ENCODE peak calls at places on chromosomes 5 and 9, in eight cellular contexts. T is GM12878, X is HCT116, K is astrocyte, C is hepatocyte, U is Caco-2, O is IMR-90, R is lower lobe of right lung. G is an unnamed sample.

GRCh38 chr5:119302916-119303897 is 52.6 kb upstream of the TNFAIP8 start:
- DNase-seq in T (no peak), X (no peak), K (peak; percentile 99), C (peak; percentile 83), U (peak; percentile 68), O (peak; percentile 99), R (no peak), G (no peak)

GRCh38 chr5:11411621-11412020 is 492.6 kb downstream of the CTNND2 start:
- DNase-seq in T (no peak), X (no peak), K (no peak), C (no peak), U (no peak), O (no peak), R (no peak), G (no peak)

GRCh38 chr5:107805819-107806218 is 135.1 kb upstream of the EFNA5 start:
- DNase-seq in T (no peak), X (no peak), K (no peak), C (no peak), U (no peak), O (no peak), R (no peak), G (no peak)

GRCh38 chr5:113250341-113250953 is 184.3 kb downstream of the TSSK1B start:
- DNase-seq in T (no peak), X (no peak), K (peak; percentile 98), C (peak; percentile 27), U (no peak), O (peak; percentile 100), R (no peak), G (no peak)

GRCh38 chr5:179033004-179033580 is 9.5 kb downstream of the ZNF879 start:
- DNase-seq in T (no peak), X (no peak), K (no peak), C (no peak), U (no peak), O (no peak), R (no peak), G (no peak)

GRCh38 chr9:101365181-101365580 is 19.6 kb downstream of the BAAT start:
- DNase-seq in T (no peak), X (no peak), K (peak; percentile 17), C (no peak), U (no peak), O (peak; percentile 25), R (no peak), G (no peak)

GRCh38 chr5:56443826-56444225 is 210.7 kb upstream of the ANKRD55 start:
- DNase-seq in T (no peak), X (no peak), K (no peak), C (no peak), U (no peak), O (no peak), R (no peak), G (no peak)

GRCh38 chr5:179332741-179333290 is 12.4 kb downstream of the ADAMTS2 start:
- DNase-seq in T (no peak), X (no peak), K (no peak), C (no peak), U (no peak), O (no peak), R (no peak), G (no peak)

GRCh38 chr5:154081246-154081645 is 42.5 kb downstream of the MFAP3 start:
- DNase-seq in T (no peak), X (no peak), K (no peak), C (no peak), U (no peak), O (no peak), R (no peak), G (no peak)

GRCh38 chr5:176596689-176597416 is 13.1 kb downstream of the GPRIN1 start:
- DNase-seq in T (no peak), X (no peak), K (no peak), C (peak; percentile 79), U (no peak), O (no peak), R (no peak), G (no peak)

GRCh38 chr5:14560091-14560595 is 21.4 kb upstream of the OTULINL start:
- DNase-seq in T (no peak), X (no peak), K (no peak), C (peak; percentile 17), U (no peak), O (no peak), R (no peak), G (no peak)

GRCh38 chr9:93654351-93654961 is 78.1 kb downstream of the PHF2 start:
- DNase-seq in T (no peak), X (no peak), K (no peak), C (no peak), U (no peak), O (no peak), R (peak; percentile 37), G (no peak)

GRCh38 chr9:93651521-93651950 is 75.2 kb downstream of the PHF2 start:
- DNase-seq in T (no peak), X (no peak), K (no peak), C (no peak), U (no peak), O (no peak), R (peak; percentile 10), G (peak; percentile 5)

GRCh38 chr9:93653762-93654161 is 77.4 kb downstream of the PHF2 start:
- DNase-seq in T (no peak), X (no peak), K (no peak), C (no peak), U (no peak), O (no peak), R (peak; percentile 20), G (peak; percentile 1)

GRCh38 chr9:93650448-93650847 is 74.1 kb downstream of the PHF2 start:
- DNase-seq in T (no peak), X (no peak), K (no peak), C (no peak), U (no peak), O (no peak), R (peak; percentile 39), G (peak; percentile 9)

DNA sequence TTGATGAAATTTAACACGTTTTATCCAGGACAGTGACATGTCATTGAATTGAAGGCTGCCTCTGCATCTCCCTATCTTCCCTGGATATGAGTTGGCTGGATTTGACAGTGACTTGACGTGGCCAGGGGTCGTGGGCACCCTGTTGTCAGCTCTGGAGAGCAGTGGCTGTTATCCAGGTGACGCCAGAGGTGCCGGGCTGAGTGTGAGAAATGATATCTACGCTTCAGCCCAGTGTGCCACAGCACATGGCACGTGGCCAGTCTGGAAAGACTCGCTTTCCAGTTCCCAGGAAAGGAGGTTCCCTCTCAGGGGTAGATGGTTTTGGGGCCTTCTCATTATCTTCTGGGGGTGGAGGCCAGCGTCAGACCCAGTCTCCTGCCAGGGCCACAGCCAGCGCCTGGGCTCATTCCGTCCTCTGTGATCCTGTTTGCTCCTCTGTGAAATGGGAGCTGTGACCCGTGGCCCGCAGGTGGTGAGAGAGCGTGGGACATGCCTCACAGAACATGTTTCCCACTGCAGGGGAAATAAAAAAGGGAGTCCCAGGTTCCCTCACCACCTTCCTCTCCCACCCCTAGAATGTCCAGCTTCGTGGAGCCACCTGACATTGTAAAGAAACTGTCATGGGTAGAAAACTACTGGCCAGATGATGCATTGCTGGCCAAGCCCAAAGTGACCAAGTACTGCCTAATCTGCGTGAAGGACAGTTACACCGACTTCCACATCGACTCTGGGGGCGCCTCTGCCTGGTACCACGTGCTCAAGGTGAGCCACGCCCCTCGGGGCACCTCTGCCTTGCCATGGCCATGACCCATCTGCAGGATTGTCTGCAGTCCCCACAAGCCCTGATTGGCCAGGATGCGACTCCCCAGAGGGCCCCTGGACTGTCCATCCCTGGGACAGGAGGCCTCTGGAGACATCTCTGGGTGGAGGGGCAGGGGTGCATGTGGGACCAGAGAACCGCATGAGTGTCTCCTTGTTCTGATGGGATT is 76.5 kb downstream of the PHF2 start:
- DNase-seq in T (no peak), X (no peak), K (no peak), C (no peak), U (no peak), O (no peak), R (peak; percentile 33), G (peak; percentile 7)
- H3K36me3 ChIP-seq in T (peaks cover 11% of the 10 kb centered on the region), X (peaks cover 10% of the 10 kb centered on the region), K (peaks cover 10% of the 10 kb centered on the region), C (no peaks in the 10 kb centered on the region), U (no peaks in the 10 kb centered on the region), O (peaks cover 58% of the 10 kb centered on the region), R (peaks cover 93% of the 10 kb centered on the region), G (peaks cover 78% of the 10 kb centered on the region)

GRCh38 chr5:45225571-45226031 is 416.9 kb downstream of the MRPS30 start:
- DNase-seq in T (no peak), X (no peak), K (no peak), C (no peak), U (no peak), O (no peak), R (no peak), G (no peak)
- TF ChIP-seq CTCF in T (no peak), X (peak; percentile 15), K (no peak), C (no peak), U (peak; percentile 16), O (no peak), R (no peak), G (no peak)

DNA sequence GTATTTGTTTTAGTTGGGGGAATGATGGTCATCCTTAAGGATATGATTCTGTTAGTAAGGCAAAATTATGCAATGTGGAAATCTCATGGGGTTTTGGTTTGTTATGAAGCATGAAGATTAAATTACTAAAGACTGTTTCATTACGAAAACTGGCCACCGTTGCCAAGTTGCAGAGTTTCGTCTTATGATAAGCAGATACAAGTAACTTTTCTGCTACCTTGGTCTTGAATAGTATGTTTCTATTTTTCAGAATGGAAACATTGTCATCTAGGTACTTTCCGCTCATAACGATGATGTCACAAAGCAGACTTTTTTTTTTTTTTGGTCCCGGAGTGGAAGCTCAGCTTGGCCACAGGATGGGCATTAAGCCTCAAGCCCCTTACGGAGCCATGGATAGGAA is 4.2 kb downstream of the CCNI2 start:
- DNase-seq in T (peak; percentile 64), X (no peak), K (no peak), C (no peak), U (no peak), O (peak; percentile 69), R (no peak), G (peak; percentile 65)
- H3K36me3 ChIP-seq in T (no peaks in the 10 kb centered on the region), X (no peaks in the 10 kb centered on the region), K (no peaks in the 10 kb centered on the region), C (no peaks in the 10 kb centered on the region), U (no peaks in the 10 kb centered on the region), O (no peaks in the 10 kb centered on the region), R (peaks cover 8% of the 10 kb centered on the region), G (no peaks in the 10 kb centered on the region)

GRCh38 chr5:74665246-74665645 is 19.8 kb upstream of the HEXB start:
- DNase-seq in T (no peak), X (no peak), K (no peak), C (no peak), U (no peak), O (no peak), R (no peak), G (no peak)

GRCh38 chr5:74657165-74657564 is 16.6 kb upstream of the ENC1 start:
- DNase-seq in T (no peak), X (no peak), K (no peak), C (no peak), U (no peak), O (no peak), R (no peak), G (no peak)

GRCh38 chr5:74660146-74660545 is 19.6 kb upstream of the ENC1 start:
- DNase-seq in T (no peak), X (no peak), K (no peak), C (no peak), U (no peak), O (peak; percentile 35), R (no peak), G (no peak)

GRCh38 chr5:74659172-74659571 is 18.6 kb upstream of the ENC1 start:
- DNase-seq in T (no peak), X (no peak), K (no peak), C (no peak), U (no peak), O (no peak), R (no peak), G (no peak)

DNA sequence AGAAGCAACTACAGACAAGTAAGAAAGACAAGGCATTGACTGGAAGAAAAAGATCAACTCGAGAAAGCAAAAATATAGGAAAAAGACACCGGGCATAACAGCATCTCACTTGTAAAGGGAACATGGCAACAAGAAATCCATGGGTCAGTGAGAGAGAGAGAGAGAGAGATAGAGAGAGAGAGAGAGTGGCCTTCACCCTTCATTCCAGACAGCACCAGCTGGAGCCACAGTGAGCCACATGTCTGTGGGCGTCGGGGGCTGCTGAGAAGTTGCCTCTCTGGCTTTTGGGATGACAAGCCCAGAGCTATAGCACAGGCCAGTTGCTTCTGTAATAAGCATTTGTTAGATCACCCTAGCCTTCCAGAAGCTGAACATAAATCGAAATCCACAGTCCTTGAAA is 20.3 kb upstream of the ENC1 start:
- DNase-seq in T (no peak), X (no peak), K (no peak), C (no peak), U (no peak), O (no peak), R (no peak), G (no peak)
- TF ChIP-seq CTCF in T (no peak), X (no peak), K (no peak), C (no peak), U (no peak), O (no peak), R (no peak), G (no peak)